ENCODE peak calls at places on chromosome 3, in six cellular contexts. O, W, K, A, U and E are unnamed samples.

GRCh38 chr3:100082108-100082642 is 32.1 kb downstream of the FILIP1L start:
- DNase-seq in W (no peak), O (no peak), U (no peak), A (no peak), K (no peak), E (no peak)

GRCh38 chr3:176992565-176992964 is 204.7 kb downstream of the TBL1XR1 start:
- DNase-seq in O (no peak), W (no peak), U (no peak), K (no peak), A (no peak), E (no peak)

GRCh38 chr3:51257865-51258264 is 127.2 kb upstream of the MANF start:
- DNase-seq in O (no peak), W (no peak), A (no peak), K (no peak), U (no peak), E (no peak)

GRCh38 chr3:170222647-170223541 is 670 bp downstream of the PRKCI start:
- DNase-seq in W (no peak), K (no peak), U (peak), O (peak), A (peak), E (peak)

GRCh38 chr3:103085465-103085864 is 650.6 kb downstream of the ZPLD1 start:
- DNase-seq in O (no peak), K (no peak), W (no peak), A (no peak), U (no peak), E (no peak)

GRCh38 chr3:27312044-27312668 is 57.0 kb downstream of the NEK10 start:
- DNase-seq in A (peak), O (peak), U (peak), K (peak), W (peak), E (peak)

GRCh38 chr3:72383896-72384295 is 464.3 kb downstream of the SHQ1 start:
- DNase-seq in U (no peak), O (no peak), A (no peak), W (no peak), K (no peak), E (no peak)

GRCh38 chr3:159137966-159138365 is 336.1 kb downstream of the MFSD1 start:
- DNase-seq in A (no peak), K (no peak), W (no peak), O (no peak), U (no peak), E (no peak)

GRCh38 chr3:169387751-169388696 is 275.5 kb downstream of the MECOM start:
- DNase-seq in W (no peak), K (no peak), O (no peak), A (no peak), U (no peak), E (no peak)

GRCh38 chr3:107431048-107431297 is 53.7 kb downstream of the CCDC54 start:
- DNase-seq in U (no peak), O (no peak), K (no peak), A (peak), W (no peak), E (no peak)

GRCh38 chr3:123605789-123606234 is 21.0 kb upstream of the HACD2 start:
- DNase-seq in W (no peak), A (no peak), U (no peak), K (no peak), O (peak), E (no peak)

GRCh38 chr3:116112686-116113085 is 332.6 kb downstream of the LSAMP start:
- DNase-seq in A (no peak), O (no peak), U (no peak), W (no peak), K (peak), E (no peak)

GRCh38 chr3:169992781-169993180 is 26.2 kb downstream of the SEC62 start:
- DNase-seq in U (no peak), O (no peak), K (no peak), A (no peak), W (no peak), E (no peak)

GRCh38 chr3:180332608-180333007 is 269.4 kb upstream of the TTC14 start:
- DNase-seq in A (no peak), U (no peak), O (no peak), W (no peak), K (no peak), E (no peak)

GRCh38 chr3:69354948-69355347 is 30.9 kb downstream of the FRMD4B start:
- DNase-seq in A (no peak), K (no peak), O (no peak), W (no peak), U (no peak), E (no peak)

GRCh38 chr3:42600958-42601675 is 631 bp downstream of the NKTR start:
- DNase-seq in A (peak), U (peak), W (no peak), K (peak), O (peak), E (peak)

GRCh38 chr3:106294121-106294520 is 425.3 kb upstream of the CBLB start:
- DNase-seq in A (no peak), O (no peak), W (no peak), K (no peak), U (no peak), E (no peak)

GRCh38 chr3:34216713-34217346 is 418.4 kb downstream of the PDCD6IP start:
- DNase-seq in U (no peak), O (no peak), W (no peak), A (no peak), K (no peak), E (no peak)

GRCh38 chr3:25568525-25569078 is 96.1 kb downstream of the TOP2B start:
- DNase-seq in A (no peak), W (no peak), U (no peak), O (no peak), K (no peak), E (no peak)

GRCh38 chr3:193240850-193241706 is at the start of gene PLAAT1:
- DNase-seq in W (peak), K (no peak), U (peak), O (peak), A (peak), E (peak)

GRCh38 chr3:191290311-191291025 is 38.7 kb upstream of the CCDC50 start:
- DNase-seq in O (no peak), U (no peak), K (peak), W (no peak), A (no peak), E (no peak)

GRCh38 chr3:62827550-62827949 is 47.7 kb downstream of the CADPS start:
- DNase-seq in K (no peak), A (no peak), U (no peak), O (no peak), W (no peak), E (no peak)

GRCh38 chr3:157311633-157312365 is 124.9 kb upstream of the PTX3 start:
- DNase-seq in O (no peak), W (no peak), U (peak), A (no peak), K (peak), E (no peak)

GRCh38 chr3:189270248-189270832 is 98.6 kb downstream of the TPRG1 start:
- DNase-seq in W (peak), A (peak), K (peak), U (peak), O (peak), E (peak)

GRCh38 chr3:38646630-38647029 is 2.9 kb downstream of the SCN5A start:
- DNase-seq in W (no peak), U (no peak), K (no peak), O (no peak), A (no peak), E (no peak)

GRCh38 chr3:42662813-42663535 is 9.5 kb downstream of the ZBTB47 start:
- DNase-seq in A (no peak), U (no peak), K (no peak), W (no peak), O (no peak), E (no peak)

GRCh38 chr3:39350714-39351113 is 21.2 kb downstream of the CCR8 start:
- DNase-seq in K (no peak), W (no peak), O (no peak), U (no peak), A (no peak), E (no peak)

GRCh38 chr3:8780279-8780678 is 10.9 kb upstream of the OXTR start:
- DNase-seq in A (no peak), U (no peak), K (no peak), W (no peak), O (no peak), E (no peak)

GRCh38 chr3:160577551-160578195 is 12.3 kb upstream of the KPNA4 start:
- DNase-seq in K (no peak), A (no peak), W (peak), O (peak), U (peak), E (peak)

GRCh38 chr3:67077656-67078055 is 79.5 kb downstream of the KBTBD8 start:
- DNase-seq in O (no peak), A (no peak), W (no peak), U (peak), K (no peak), E (no peak)

GRCh38 chr3:189966843-189967242 is 153.9 kb downstream of the P3H2 start:
- DNase-seq in U (no peak), O (no peak), W (no peak), A (no peak), K (no peak), E (no peak)

GRCh38 chr3:38119802-38120689 is 16.9 kb downstream of the ACAA1 start:
- DNase-seq in U (no peak), A (no peak), W (no peak), K (no peak), O (no peak), E (no peak)

GRCh38 chr3:52265387-52265786 is 13.1 kb downstream of the WDR82 start:
- DNase-seq in A (no peak), K (no peak), U (no peak), O (no peak), W (no peak), E (no peak)